ENCODE peak calls at places on chromosomes 5 and 9, in five cellular contexts. U, L, G, J and E are unnamed samples.

GRCh38 chr5:155459889-155460500 is 446.4 kb downstream of the KIF4B start:
- DNase-seq in U (no peak), G (no peak), J (no peak), L (no peak), E (no peak)

GRCh38 chr5:68683632-68684035 is 410.2 kb upstream of the SLC30A5 start:
- DNase-seq in L (no peak), U (peak; percentile 26), G (peak; percentile 98), J (peak; percentile 42), E (no peak)

GRCh38 chr5:92371171-92371888 is 988.2 kb upstream of the ARRDC3 start:
- DNase-seq in U (no peak), G (no peak), L (no peak), J (no peak), E (no peak)

GRCh38 chr9:129185991-129186390 is 7.9 kb upstream of the IER5L start:
- DNase-seq in L (no peak), U (no peak), G (no peak), J (no peak), E (no peak)

GRCh38 chr9:6785682-6786081 is 27.9 kb downstream of the KDM4C start:
- DNase-seq in J (no peak), U (no peak), G (no peak), L (no peak), E (no peak)

GRCh38 chr9:99222416-99223280 is 566 bp downstream of the SEC61B start:
- DNase-seq in L (no peak), G (peak; percentile 29), U (no peak), J (no peak), E (no peak)

GRCh38 chr9:35277649-35278359 is 116.0 kb downstream of the UNC13B start:
- DNase-seq in L (no peak), J (no peak), G (peak; percentile 82), U (no peak), E (no peak)

GRCh38 chr5:112371054-112371453 is 48.0 kb downstream of the EPB41L4A start:
- DNase-seq in J (no peak), L (no peak), U (no peak), G (no peak), E (no peak)

GRCh38 chr9:68574150-68574549 is 33.5 kb upstream of the TMEM252 start:
- DNase-seq in U (no peak), G (no peak), L (no peak), J (no peak), E (no peak)

GRCh38 chr9:129693741-129694140 is 28.3 kb downstream of the PRRX2 start:
- DNase-seq in U (no peak), G (no peak), J (no peak), L (no peak), E (no peak)

GRCh38 chr5:80777347-80778287 is 122.8 kb upstream of the DHFR start:
- DNase-seq in J (no peak), U (no peak), G (no peak), L (no peak), E (no peak)

GRCh38 chr9:76644171-76644570 is 120.1 kb upstream of the PCA3 start:
- DNase-seq in G (no peak), U (no peak), L (no peak), J (no peak), E (no peak)

GRCh38 chr5:109409061-109409843 is 522 bp downstream of the PJA2 start:
- DNase-seq in L (peak; percentile 69), G (peak; percentile 65), J (peak; percentile 70), U (peak; percentile 69), E (peak; percentile 74)

GRCh38 chr5:72347801-72348305 is 27.7 kb downstream of the PTCD2 start:
- DNase-seq in J (no peak), L (no peak), U (no peak), G (peak; percentile 90), E (no peak)

GRCh38 chr5:52825826-52826225 is 38.1 kb downstream of the ITGA1 start:
- DNase-seq in G (no peak), L (no peak), U (no peak), J (no peak), E (no peak)

GRCh38 chr5:113378081-113378480 is 56.7 kb downstream of the TSSK1B start:
- DNase-seq in G (no peak), J (no peak), U (no peak), L (no peak), E (no peak)

GRCh38 chr5:9168791-9169611 is 376.9 kb downstream of the SEMA5A start:
- DNase-seq in U (no peak), G (no peak), L (no peak), J (no peak), E (no peak)

GRCh38 chr5:146073239-146073900 is 32.0 kb downstream of the PLAC8L1 start:
- DNase-seq in G (no peak), J (no peak), L (no peak), U (no peak), E (no peak)

GRCh38 chr9:68562456-68562855 is 21.8 kb upstream of the TMEM252 start:
- DNase-seq in U (no peak), J (no peak), G (no peak), L (no peak), E (no peak)

GRCh38 chr5:108606185-108606584 is 141.5 kb upstream of the FER start:
- DNase-seq in G (no peak), J (no peak), L (no peak), U (no peak), E (no peak)

GRCh38 chr9:1979815-1980367 is 35.3 kb upstream of the SMARCA2 start:
- DNase-seq in G (no peak), J (no peak), U (no peak), L (peak; percentile 21), E (peak; percentile 60)

GRCh38 chr9:104750185-104750762 is 2.8 kb downstream of the NIPSNAP3A start:
- DNase-seq in L (no peak), U (no peak), G (no peak), J (no peak), E (no peak)

GRCh38 chr5:84274585-84275468 is 109.9 kb downstream of the EDIL3 start:
- DNase-seq in L (peak; percentile 12), U (no peak), J (no peak), G (peak; percentile 40), E (no peak)

GRCh38 chr9:21542780-21543179 is 60.7 kb upstream of the IFNE start:
- DNase-seq in G (peak; percentile 43), J (no peak), L (no peak), U (no peak), E (no peak)

GRCh38 chr5:165457854-165458481 is 1952.5 kb downstream of the MAT2B start:
- DNase-seq in G (no peak), L (no peak), U (no peak), J (no peak), E (no peak)

GRCh38 chr5:152644316-152644715 is 239.2 kb upstream of the NMUR2 start:
- DNase-seq in J (no peak), G (no peak), L (no peak), U (no peak), E (no peak)

GRCh38 chr5:38259062-38259857 is 901 bp downstream of the EGFLAM start:
- DNase-seq in U (no peak), L (no peak), G (no peak), J (no peak), E (no peak)

GRCh38 chr9:14923701-14924100 is 13.5 kb upstream of the FREM1 start:
- DNase-seq in G (no peak), L (no peak), U (no peak), J (no peak), E (no peak)

GRCh38 chr9:22033012-22033630 is 24.0 kb upstream of the CDKN2B start:
- DNase-seq in J (no peak), G (no peak), U (no peak), L (no peak), E (no peak)

GRCh38 chr5:93793159-93793781 is 51.9 kb upstream of the POU5F2 start:
- DNase-seq in J (no peak), G (no peak), L (no peak), U (no peak), E (no peak)

DNA sequence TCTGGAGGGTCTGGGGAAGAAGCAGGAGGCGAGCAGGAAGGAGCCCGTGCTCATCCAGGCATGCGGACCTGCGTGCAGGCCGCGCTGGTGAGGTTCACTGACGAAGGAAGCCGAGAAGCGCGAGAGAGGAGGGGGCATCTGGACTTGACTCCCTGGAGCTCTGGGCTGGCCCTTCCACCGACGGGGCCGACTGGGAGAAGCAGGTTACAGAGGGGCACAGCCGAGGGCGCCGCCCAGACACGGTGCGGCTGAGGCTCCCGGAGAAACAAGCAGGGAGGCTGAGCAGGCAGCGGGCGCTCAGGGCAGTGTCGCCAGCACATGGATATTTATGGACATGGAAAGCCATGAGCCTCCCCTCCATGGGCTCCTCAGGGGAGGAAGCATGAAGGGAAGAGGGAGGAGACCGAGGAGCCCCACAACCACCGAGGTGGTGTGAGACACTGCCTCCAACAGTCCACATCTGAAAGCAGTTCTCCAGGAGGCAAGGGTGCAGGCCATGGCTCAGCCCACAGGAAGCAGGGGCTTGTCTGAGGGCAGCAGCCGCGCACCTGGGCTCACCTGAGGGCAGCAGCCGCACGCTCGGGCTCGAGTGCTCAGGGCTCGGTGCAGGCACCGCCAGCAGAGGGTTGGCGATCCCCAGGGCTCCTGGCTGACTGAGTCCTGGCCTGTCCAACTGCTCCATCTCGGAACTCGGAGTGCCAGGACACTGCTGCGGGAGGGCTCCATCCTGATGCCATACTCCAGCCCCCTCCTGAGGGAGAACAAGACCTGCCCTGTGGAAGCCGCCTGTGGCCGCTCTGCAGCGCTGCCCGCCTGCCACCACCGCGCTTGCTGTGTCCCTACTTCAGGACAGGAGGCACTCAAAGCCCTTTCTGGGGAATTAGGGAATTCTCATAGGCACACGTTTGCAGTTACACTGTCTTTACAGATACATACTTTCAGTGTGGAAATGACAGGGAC is 15.7 kb upstream of the INPP5E start:
- DNase-seq in L (no peak), U (no peak), J (no peak), G (no peak), E (no peak)
- H3K36me3 ChIP-seq in L (peaks cover 100% of the 10 kb centered on the region), U (no peaks in the 10 kb centered on the region), J (peaks cover 30% of the 10 kb centered on the region), G (peaks cover 80% of the 10 kb centered on the region), E (peaks cover 7% of the 10 kb centered on the region)

DNA sequence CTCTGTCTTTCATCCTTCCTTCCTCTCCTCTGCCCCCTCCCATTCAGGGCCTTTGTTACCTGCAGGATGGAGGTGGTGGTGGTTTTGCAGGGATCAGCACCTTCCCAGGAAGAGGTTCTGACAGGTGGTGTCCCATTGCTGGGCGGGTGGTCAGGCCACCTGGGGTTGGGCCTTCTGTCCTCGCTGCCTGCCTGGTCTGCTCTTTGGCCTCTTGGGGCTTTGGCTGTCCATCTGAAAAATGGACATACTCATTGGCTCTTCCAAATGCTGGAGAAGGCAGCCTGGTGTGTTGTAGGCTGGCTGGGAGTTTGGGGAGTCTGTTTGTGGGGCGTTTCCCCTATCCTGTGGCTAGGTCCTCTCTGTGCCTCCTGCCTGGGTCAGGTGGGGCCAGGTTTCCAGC is 4.3 kb downstream of the RXRA start:
- DNase-seq in U (no peak), J (no peak), L (peak; percentile 3), G (no peak), E (peak; percentile 48)
- TF ChIP-seq CTCF in U (no peak), J (no peak), L (no peak), G (no peak), E (no peak)

GRCh38 chr5:119629339-119629738 is at the start of gene FAM170A:
- DNase-seq in U (no peak), L (no peak), J (no peak), G (no peak), E (no peak)
- H3K36me3 ChIP-seq in U (no peaks in the 10 kb centered on the region), L (no peaks in the 10 kb centered on the region), J (no peaks in the 10 kb centered on the region), G (no peaks in the 10 kb centered on the region), E (no peaks in the 10 kb centered on the region)

DNA sequence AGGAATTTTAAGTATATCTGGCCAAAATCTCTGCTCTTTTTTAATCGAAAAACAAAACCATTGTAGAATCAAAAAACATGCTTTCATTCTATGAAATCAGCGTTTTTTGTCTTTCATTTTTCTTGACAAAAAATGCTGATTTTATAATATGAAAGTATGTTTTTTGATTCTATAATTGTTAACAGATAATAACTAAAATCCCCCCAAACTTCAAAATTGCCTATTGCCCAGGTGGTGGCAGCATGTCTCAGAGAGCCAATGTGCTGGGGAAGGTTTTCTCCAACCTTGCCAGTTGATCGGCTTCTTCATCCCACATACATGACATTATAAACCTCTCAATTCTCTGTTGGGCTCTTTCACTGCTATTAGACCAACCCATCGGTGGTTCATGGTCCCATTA is 5.1 kb upstream of the SMIM15 start:
- DNase-seq in G (peak; percentile 27), J (no peak), U (no peak), L (no peak), E (no peak)
- TF ChIP-seq CTCF in G (peak; percentile 70), J (no peak), U (no peak), L (peak; percentile 41), E (peak; percentile 30)